ENCODE peak calls at places on chromosome 6, in six cellular contexts. I is Kasumi-1, O is SK-N-MC, U is NCI-H526, M is fibroblast of lung, A is lower leg skin. K is an unnamed sample.

GRCh38 chr6:56699066-56699654 is 56.5 kb upstream of the DST start:
- DNase-seq in O (peak), I (peak), U (no peak), M (peak), A (no peak), K (no peak)

GRCh38 chr6:45118684-45119230 is 209.4 kb upstream of the RUNX2 start:
- DNase-seq in I (no peak), M (no peak), A (no peak), U (no peak), O (no peak), K (no peak)

GRCh38 chr6:71187136-71187535 is 101.5 kb upstream of the OGFRL1 start:
- DNase-seq in M (no peak), O (no peak), I (peak), U (no peak), A (no peak), K (no peak)

GRCh38 chr6:33897193-33897479 is 93.3 kb upstream of the MLN start:
- DNase-seq in A (no peak), I (no peak), O (no peak), U (no peak), M (no peak), K (no peak)

GRCh38 chr6:51250317-51250716 is 431.6 kb downstream of the TFAP2B start:
- DNase-seq in U (no peak), M (no peak), O (no peak), I (no peak), A (no peak), K (no peak)

GRCh38 chr6:129677634-129678325 is 32.2 kb downstream of the ARHGAP18 start:
- DNase-seq in M (no peak), U (no peak), A (no peak), I (no peak), O (no peak), K (no peak)

GRCh38 chr6:79134699-79135474 is 56.8 kb upstream of the PHIP start:
- DNase-seq in I (no peak), M (no peak), U (peak), O (no peak), A (no peak), K (no peak)

GRCh38 chr6:7062445-7063162 is 45.2 kb upstream of the RREB1 start:
- DNase-seq in A (no peak), U (no peak), M (no peak), O (no peak), I (no peak), K (no peak)

K was measured in ureter.